ENCODE peak calls at places on chromosomes 2 and 18, in four cellular contexts. One of them, this sample, is unnamed.
A peak's percentile ranks its signal among the peaks of the same experiment; 100 is the strongest.

GRCh38 chr2:144671695-144672094 is 151.8 kb upstream of the ZEB2 start:
- DNase-seq in transverse colon: no peak
- DNase-seq in AG09319: no peak
- DNase-seq in endothelial cell: no peak
- DNase-seq in this sample: no peak

GRCh38 chr2:19120181-19120580 is 238.2 kb downstream of the OSR1 start:
- DNase-seq in transverse colon: no peak
- DNase-seq in AG09319: no peak
- DNase-seq in endothelial cell: no peak
- DNase-seq in this sample: no peak

GRCh38 chr18:48871391-48872166 is 79.2 kb downstream of the SMAD7 start:
- DNase-seq in endothelial cell: no peak
- DNase-seq in AG09319: no peak
- DNase-seq in transverse colon: no peak
- DNase-seq in this sample: no peak

GRCh38 chr2:222360997-222361396 is 62.2 kb upstream of the PAX3 start:
- DNase-seq in transverse colon: no peak
- DNase-seq in AG09319: no peak
- DNase-seq in endothelial cell: no peak
- DNase-seq in this sample: no peak

GRCh38 chr18:32056613-32057358 is 34.9 kb upstream of the RNF138 start:
- DNase-seq in endothelial cell: no peak
- DNase-seq in transverse colon: no peak
- DNase-seq in AG09319: no peak
- DNase-seq in this sample: no peak

GRCh38 chr2:43341959-43342757 is 115.8 kb upstream of the ZFP36L2 start:
- DNase-seq in endothelial cell: no peak
- DNase-seq in transverse colon: no peak
- DNase-seq in AG09319: no peak
- DNase-seq in this sample: no peak

GRCh38 chr18:42159146-42159545 is 204.1 kb downstream of the PIK3C3 start:
- DNase-seq in AG09319: no peak
- DNase-seq in transverse colon: no peak
- DNase-seq in endothelial cell: no peak
- DNase-seq in this sample: no peak

GRCh38 chr2:39693275-39693674 is 27.6 kb downstream of the TMEM178A start:
- DNase-seq in transverse colon: no peak
- DNase-seq in endothelial cell: no peak
- DNase-seq in AG09319: no peak
- DNase-seq in this sample: no peak

GRCh38 chr2:68171684-68172083 is 14.0 kb downstream of the PNO1 start:
- DNase-seq in transverse colon: no peak
- DNase-seq in endothelial cell: no peak
- DNase-seq in AG09319: no peak
- DNase-seq in this sample: no peak

GRCh38 chr18:36580266-36580665 is 248.5 kb downstream of the TPGS2 start:
- DNase-seq in endothelial cell: no peak
- DNase-seq in AG09319: peak; percentile 32
- DNase-seq in transverse colon: no peak
- DNase-seq in this sample: no peak
- TF ChIP-seq CTCF in endothelial cell: no peak
- TF ChIP-seq CTCF in AG09319: peak; percentile 11
- TF ChIP-seq CTCF in transverse colon: no peak
- TF ChIP-seq CTCF in this sample: peak; percentile 7

GRCh38 chr2:199682001-199682400 is 169.0 kb downstream of the FTCDNL1 start:
- DNase-seq in transverse colon: no peak
- DNase-seq in AG09319: no peak
- DNase-seq in endothelial cell: no peak
- DNase-seq in this sample: no peak

GRCh38 chr2:199685669-199686068 is 165.3 kb downstream of the FTCDNL1 start:
- DNase-seq in endothelial cell: no peak
- DNase-seq in transverse colon: no peak
- DNase-seq in AG09319: no peak
- DNase-seq in this sample: no peak

GRCh38 chr2:199680482-199680881 is 170.5 kb downstream of the FTCDNL1 start:
- DNase-seq in transverse colon: no peak
- DNase-seq in AG09319: no peak
- DNase-seq in endothelial cell: no peak
- DNase-seq in this sample: no peak

GRCh38 chr2:199684832-199685231 is 166.2 kb downstream of the FTCDNL1 start:
- DNase-seq in AG09319: no peak
- DNase-seq in endothelial cell: no peak
- DNase-seq in transverse colon: no peak
- DNase-seq in this sample: no peak

DNA sequence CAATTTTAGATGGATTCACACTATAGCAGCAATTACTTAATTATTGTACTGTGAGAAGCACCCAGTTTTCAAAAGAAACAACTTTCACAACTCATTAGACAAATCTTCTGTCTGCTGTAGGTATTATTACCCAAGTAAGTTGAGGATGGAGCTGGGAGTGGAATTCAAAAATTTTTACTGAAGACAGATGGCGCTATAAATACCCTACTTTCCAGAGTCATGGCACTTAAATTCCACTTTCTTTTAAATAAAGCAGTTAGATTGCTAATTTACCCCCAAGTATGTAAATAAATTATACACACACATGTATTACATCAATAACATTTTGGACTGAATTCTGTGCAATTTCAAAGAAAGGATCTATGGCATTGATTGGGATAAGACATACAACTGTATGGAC is 166.8 kb downstream of the FTCDNL1 start:
- DNase-seq in transverse colon: no peak
- DNase-seq in endothelial cell: no peak
- DNase-seq in AG09319: no peak
- DNase-seq in this sample: no peak
- TF ChIP-seq CTCF in transverse colon: no peak
- TF ChIP-seq CTCF in endothelial cell: peak; percentile 45
- TF ChIP-seq CTCF in AG09319: no peak
- TF ChIP-seq CTCF in this sample: no peak

DNA sequence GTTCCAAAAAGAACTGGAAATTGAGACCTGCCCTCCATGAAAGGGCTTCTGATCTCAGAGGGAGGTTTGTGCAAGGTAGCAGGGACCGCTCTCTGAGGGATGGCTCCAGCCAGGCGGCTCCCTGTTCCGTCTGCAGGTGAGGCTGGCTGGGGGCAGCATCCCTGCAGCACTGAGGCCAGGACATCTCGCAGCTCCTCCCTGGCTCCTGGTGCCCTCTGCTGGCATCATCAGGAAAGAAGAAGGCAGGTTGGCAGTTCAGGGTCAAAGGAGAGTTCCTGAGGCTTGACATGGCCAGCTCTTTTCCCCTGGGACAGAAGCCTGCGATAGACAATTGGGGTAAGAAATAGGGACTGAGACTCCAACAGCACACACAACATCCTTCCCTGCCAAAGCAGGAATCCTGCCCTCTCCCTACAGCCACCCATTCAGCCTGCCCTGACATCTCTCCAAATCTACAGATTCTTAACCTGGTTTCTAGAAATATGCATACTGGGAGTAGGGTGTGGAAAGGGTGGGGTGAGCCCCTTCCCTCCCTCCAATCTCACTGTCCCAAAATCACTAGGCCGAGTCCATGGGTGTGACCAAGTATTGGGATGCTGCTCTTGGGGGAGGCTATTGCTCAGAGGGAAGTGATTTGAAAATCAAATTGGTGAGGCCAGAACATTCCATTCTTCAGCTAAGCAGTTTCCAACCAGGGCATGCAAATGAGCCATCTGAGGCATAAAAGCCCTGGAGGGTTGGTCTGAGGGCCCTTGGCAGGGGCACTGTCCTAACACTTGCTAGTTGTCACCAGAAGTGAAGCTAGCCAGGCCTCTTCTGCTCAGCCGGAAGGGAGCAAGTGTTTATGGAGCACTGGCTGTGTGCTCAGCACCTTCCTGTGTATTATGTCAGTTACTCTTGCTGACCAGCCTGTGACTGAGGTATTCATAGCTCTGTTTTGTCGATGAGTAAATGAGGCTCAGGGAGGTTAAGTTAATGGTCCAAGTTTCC is 185.4 kb downstream of the TFCP2L1 start:
- DNase-seq in AG09319: no peak
- DNase-seq in transverse colon: peak; percentile 45
- DNase-seq in endothelial cell: peak; percentile 41
- DNase-seq in this sample: no peak
- TF ChIP-seq CTCF in AG09319: peak; percentile 26
- TF ChIP-seq CTCF in transverse colon: peak; percentile 35
- TF ChIP-seq CTCF in endothelial cell: no peak
- TF ChIP-seq CTCF in this sample: peak; percentile 57

DNA sequence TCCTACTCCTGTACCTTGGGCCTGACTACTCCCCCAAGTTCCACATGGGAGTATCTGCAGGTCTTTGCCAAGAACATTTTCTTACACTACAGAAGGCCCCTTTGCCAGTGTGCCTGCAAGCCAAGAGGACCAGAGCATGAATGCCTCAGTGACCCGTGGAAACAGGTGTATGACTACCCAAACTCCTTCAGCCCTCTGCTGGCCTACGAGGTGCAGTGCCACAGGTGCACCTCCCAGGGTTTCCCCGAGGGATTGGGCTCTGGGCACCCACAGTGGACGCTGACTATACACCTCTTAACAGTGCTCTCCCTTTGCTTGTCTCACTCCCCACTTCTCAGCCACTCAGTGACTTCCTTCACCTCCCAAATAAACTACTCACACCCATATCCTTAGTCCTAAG is 91.4 kb downstream of the COL6A3 start:
- DNase-seq in transverse colon: no peak
- DNase-seq in endothelial cell: no peak
- DNase-seq in AG09319: no peak
- DNase-seq in this sample: no peak
- TF ChIP-seq CTCF in transverse colon: peak; percentile 45
- TF ChIP-seq CTCF in endothelial cell: peak; percentile 22
- TF ChIP-seq CTCF in AG09319: peak; percentile 14
- TF ChIP-seq CTCF in this sample: peak; percentile 41

DNA sequence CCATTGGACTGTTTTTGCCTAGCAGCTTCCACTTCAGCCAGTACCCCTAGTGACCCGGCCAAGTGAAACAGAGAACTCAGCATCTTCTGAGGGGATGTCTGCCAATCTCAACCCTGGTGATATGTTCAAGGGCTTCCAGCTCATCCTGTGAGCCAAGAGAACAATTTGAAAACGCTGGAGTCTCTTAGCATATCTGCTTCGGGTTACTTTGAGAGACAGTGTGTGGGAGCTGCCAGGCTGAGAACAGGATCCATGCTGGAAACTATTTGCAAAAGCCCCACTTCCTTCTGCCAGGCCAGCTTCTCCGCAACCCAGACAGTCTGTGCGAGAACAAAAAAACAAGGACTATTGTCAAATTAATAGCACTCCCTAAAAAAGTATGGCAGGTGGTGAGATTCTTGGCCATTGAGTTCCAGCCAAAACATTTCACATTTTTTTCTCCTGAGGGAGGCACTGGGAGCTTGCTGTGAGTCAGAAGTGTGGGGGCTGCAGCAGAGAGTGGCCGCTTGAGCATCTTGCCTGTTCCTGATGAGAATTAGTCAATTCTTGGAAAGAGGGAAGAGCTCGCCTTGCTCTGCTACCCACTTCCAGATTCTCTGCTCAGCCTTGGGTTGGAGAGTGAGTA is 395.6 kb upstream of the TRIB2 start:
- DNase-seq in AG09319: peak; percentile 70
- DNase-seq in transverse colon: no peak
- DNase-seq in endothelial cell: no peak
- DNase-seq in this sample: peak; percentile 76
- TF ChIP-seq CTCF in AG09319: peak; percentile 9
- TF ChIP-seq CTCF in transverse colon: no peak
- TF ChIP-seq CTCF in endothelial cell: no peak
- TF ChIP-seq CTCF in this sample: peak; percentile 23

GRCh38 chr2:189628817-189629552 is 32.3 kb upstream of the ASNSD1 start:
- DNase-seq in transverse colon: no peak
- DNase-seq in endothelial cell: no peak
- DNase-seq in AG09319: no peak
- DNase-seq in this sample: no peak
- TF ChIP-seq CTCF in transverse colon: no peak
- TF ChIP-seq CTCF in endothelial cell: no peak
- TF ChIP-seq CTCF in AG09319: no peak
- TF ChIP-seq CTCF in this sample: no peak

DNA sequence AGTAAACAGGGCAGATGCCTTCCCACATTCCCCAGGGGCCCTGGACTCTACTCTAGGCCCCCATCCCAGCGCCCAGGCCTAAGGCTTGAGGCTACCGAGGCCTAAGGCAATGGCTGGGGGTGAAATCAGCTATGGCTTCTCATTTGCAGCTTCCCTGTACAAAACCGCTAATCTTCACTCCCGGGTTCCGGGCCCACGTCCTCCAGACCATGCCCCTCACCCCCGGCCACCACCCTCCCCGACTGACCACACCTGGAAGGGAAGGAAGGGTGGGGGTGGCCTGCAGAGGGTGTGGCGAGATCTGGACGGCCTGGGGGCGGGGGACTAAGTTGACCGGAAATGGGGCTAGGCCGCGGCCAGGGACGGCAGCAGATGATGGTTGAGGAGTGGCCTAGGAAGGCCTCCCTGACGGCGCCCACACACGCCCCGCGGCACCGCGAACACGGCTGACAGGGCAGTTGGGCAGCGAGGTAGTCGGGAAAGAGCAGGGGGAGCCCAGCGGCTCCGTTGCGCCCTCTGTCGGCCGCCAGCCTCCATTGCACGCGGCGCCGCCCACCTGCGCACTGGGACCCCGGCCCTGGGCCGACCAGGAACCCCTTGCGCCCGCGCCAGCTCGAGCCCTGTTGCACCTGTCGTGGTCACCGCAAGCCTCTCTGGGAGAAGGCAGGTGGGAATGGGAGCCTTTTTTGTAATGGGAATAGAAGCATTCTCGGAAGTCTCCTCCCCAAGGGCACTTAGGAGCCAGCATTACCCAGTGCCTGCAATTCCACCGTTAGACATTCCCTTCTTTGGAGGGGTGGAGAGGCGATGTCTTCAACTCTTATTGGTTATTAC is 117.1 kb upstream of the STPG4 start:
- DNase-seq in transverse colon: peak; percentile 84
- DNase-seq in endothelial cell: peak; percentile 74
- DNase-seq in AG09319: peak; percentile 37
- DNase-seq in this sample: no peak
- TF ChIP-seq CTCF in transverse colon: peak; percentile 96
- TF ChIP-seq CTCF in endothelial cell: peak; percentile 99
- TF ChIP-seq CTCF in AG09319: peak; percentile 82
- TF ChIP-seq CTCF in this sample: peak; percentile 82

This sample was measured in BJ.